ENCODE peak calls at places on chromosomes 1 and 21, in seven cellular contexts. Z is mesendoderm; N is tibial nerve; L is lower lobe of right lung; X is CD8-positive, alpha-beta memory T cell; J is right atrium auricular region; W is prostate gland. C is an unnamed sample.

GRCh38 chr21:44874240-44874496 is 678 bp upstream of the PTTG1IP start:
- DNase-seq in N (no peak), X (no peak), L (no peak), J (no peak), W (no peak), Z (no peak), C (no peak)

GRCh38 chr1:18426580-18426979 is 54.1 kb upstream of the KLHDC7A start:
- DNase-seq in N (no peak), J (no peak), W (no peak), Z (no peak), L (no peak), X (no peak), C (no peak)

GRCh38 chr1:84078108-84078823 is 65.8 kb upstream of the PRKACB start:
- DNase-seq in X (peak; percentile 3), J (no peak), W (no peak), N (no peak), Z (peak; percentile 56), L (no peak), C (no peak)

GRCh38 chr1:61539720-61540462 is 185.1 kb downstream of the TM2D1 start:
- DNase-seq in J (no peak), L (no peak), X (no peak), N (no peak), Z (no peak), W (no peak), C (no peak)

GRCh38 chr1:1777510-1777909 is 760 bp downstream of the NADK start:
- DNase-seq in L (no peak), W (no peak), Z (peak; percentile 57), X (no peak), J (peak; percentile 77), N (peak; percentile 32), C (no peak)

GRCh38 chr1:199067483-199067882 is 428.6 kb downstream of the PTPRC start:
- DNase-seq in L (no peak), N (no peak), W (no peak), Z (no peak), X (no peak), J (no peak), C (no peak)

GRCh38 chr1:92752719-92753118 is 32.2 kb downstream of the EVI5 start:
- DNase-seq in J (no peak), N (no peak), X (no peak), L (no peak), W (no peak), Z (no peak), C (no peak)

GRCh38 chr1:46394108-46394871 is at the start of gene FAAH:
- DNase-seq in N (no peak), L (peak; percentile 83), W (peak; percentile 68), X (no peak), Z (peak; percentile 85), J (no peak), C (no peak)

GRCh38 chr21:46254208-46254975 is 25.8 kb upstream of the LSS start:
- DNase-seq in Z (no peak), L (no peak), N (no peak), J (no peak), X (no peak), W (no peak), C (no peak)

GRCh38 chr1:116857092-116857491 is 52.6 kb upstream of the PTGFRN start:
- DNase-seq in J (no peak), X (no peak), W (no peak), Z (no peak), N (no peak), L (no peak), C (no peak)

GRCh38 chr1:115164484-115164883 is 75.2 kb upstream of the TSPAN2 start:
- DNase-seq in X (no peak), W (no peak), L (no peak), Z (no peak), N (no peak), J (no peak), C (no peak)

GRCh38 chr1:182629674-182630073 is 25.5 kb upstream of the RGS16 start:
- DNase-seq in N (no peak), L (no peak), Z (no peak), X (peak; percentile 42), J (no peak), W (no peak), C (no peak)

GRCh38 chr1:60068393-60069045 is 5.1 kb downstream of the C1orf87 start:
- DNase-seq in X (no peak), W (no peak), J (no peak), Z (no peak), L (no peak), N (no peak), C (no peak)

GRCh38 chr1:233010164-233010563 is 59.8 kb downstream of the NTPCR start:
- DNase-seq in X (no peak), N (no peak), W (no peak), J (no peak), L (no peak), Z (no peak), C (no peak)

GRCh38 chr1:200184196-200184595 is 156.7 kb downstream of the NR5A2 start:
- DNase-seq in N (peak; percentile 64), L (peak; percentile 94), Z (no peak), X (no peak), W (peak; percentile 43), J (peak; percentile 89), C (peak; percentile 80)

GRCh38 chr1:175210744-175211143 is 18.2 kb upstream of the KIAA0040 start:
- DNase-seq in W (no peak), N (no peak), Z (no peak), X (no peak), J (no peak), L (no peak), C (no peak)

GRCh38 chr1:161719325-161719611 is 2.1 kb upstream of the FCRLB start:
- DNase-seq in N (no peak), X (no peak), Z (no peak), J (no peak), W (no peak), L (no peak), C (no peak)

GRCh38 chr1:11611928-11612327 is 42.3 kb downstream of the FBXO2 start:
- DNase-seq in W (no peak), X (no peak), Z (no peak), L (no peak), N (no peak), J (no peak), C (no peak)

GRCh38 chr1:11616766-11617165 is 37.5 kb downstream of the FBXO2 start:
- DNase-seq in J (no peak), N (no peak), W (no peak), X (no peak), L (no peak), Z (no peak), C (no peak)

GRCh38 chr1:11615109-11615508 is 39.1 kb downstream of the FBXO2 start:
- DNase-seq in W (no peak), J (no peak), L (no peak), N (no peak), X (no peak), Z (no peak), C (no peak)

GRCh38 chr1:11610629-11611180 is 43.5 kb downstream of the FBXO2 start:
- DNase-seq in J (no peak), L (no peak), Z (no peak), X (no peak), N (no peak), W (no peak), C (no peak)

DNA sequence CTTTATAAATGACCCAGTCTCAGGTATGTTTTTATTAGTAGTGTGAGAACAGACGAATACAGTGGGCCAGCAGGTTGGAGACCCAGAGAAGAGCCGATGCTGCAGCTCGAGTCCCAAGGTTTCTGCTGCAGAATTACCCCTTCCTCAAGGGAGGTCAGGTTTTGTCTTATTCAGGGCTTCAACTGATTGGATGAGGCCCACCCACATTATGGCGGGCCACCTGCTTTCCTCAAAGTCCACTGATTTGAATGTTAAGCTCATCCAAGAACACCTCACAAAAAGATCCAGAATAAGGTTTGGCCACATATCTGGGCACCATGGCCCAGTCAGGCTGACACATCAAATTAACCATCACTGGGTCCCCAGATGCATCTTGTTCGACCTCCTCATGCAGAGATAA is 40.9 kb downstream of the FBXO2 start:
- DNase-seq in L (no peak), X (no peak), J (no peak), W (no peak), N (no peak), Z (no peak), C (no peak)
- H3K27me3 ChIP-seq in L (no peaks in the 10 kb centered on the region), X (no peaks in the 10 kb centered on the region), J (no peaks in the 10 kb centered on the region), W (no peaks in the 10 kb centered on the region), N (peaks cover 13% of the 10 kb centered on the region), Z (no peaks in the 10 kb centered on the region), C (no peaks in the 10 kb centered on the region)

DNA sequence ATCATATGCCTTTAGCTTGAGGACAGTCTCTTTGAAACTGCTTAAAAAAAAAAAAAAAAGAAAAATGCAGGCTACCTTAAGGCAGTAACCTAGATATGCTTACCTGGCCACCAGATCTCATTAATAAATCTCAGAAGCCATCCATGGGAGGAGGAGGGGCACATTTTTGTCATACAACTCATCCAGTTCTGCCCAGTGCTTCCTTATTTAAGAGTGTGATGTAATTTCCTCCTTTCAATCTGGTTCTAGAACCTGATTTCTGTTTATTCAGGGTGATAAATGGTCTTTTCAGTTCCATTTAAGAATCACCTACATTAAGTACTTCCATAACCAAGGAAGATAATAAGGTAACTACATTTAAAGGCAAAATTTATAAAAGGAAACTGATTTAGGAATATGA is 6.1 kb downstream of the ERRFI1 start:
- DNase-seq in X (no peak), W (peak; percentile 69), Z (peak; percentile 71), N (no peak), L (no peak), J (peak; percentile 52), C (no peak)
- H3K4me1 ChIP-seq in X (peaks cover under 1% of the 10 kb centered on the region), W (peaks cover 28% of the 10 kb centered on the region), Z (peaks cover 11% of the 10 kb centered on the region), N (peaks cover 31% of the 10 kb centered on the region), L (peaks cover 77% of the 10 kb centered on the region), J (peaks cover 47% of the 10 kb centered on the region), C (no peaks in the 10 kb centered on the region)

DNA sequence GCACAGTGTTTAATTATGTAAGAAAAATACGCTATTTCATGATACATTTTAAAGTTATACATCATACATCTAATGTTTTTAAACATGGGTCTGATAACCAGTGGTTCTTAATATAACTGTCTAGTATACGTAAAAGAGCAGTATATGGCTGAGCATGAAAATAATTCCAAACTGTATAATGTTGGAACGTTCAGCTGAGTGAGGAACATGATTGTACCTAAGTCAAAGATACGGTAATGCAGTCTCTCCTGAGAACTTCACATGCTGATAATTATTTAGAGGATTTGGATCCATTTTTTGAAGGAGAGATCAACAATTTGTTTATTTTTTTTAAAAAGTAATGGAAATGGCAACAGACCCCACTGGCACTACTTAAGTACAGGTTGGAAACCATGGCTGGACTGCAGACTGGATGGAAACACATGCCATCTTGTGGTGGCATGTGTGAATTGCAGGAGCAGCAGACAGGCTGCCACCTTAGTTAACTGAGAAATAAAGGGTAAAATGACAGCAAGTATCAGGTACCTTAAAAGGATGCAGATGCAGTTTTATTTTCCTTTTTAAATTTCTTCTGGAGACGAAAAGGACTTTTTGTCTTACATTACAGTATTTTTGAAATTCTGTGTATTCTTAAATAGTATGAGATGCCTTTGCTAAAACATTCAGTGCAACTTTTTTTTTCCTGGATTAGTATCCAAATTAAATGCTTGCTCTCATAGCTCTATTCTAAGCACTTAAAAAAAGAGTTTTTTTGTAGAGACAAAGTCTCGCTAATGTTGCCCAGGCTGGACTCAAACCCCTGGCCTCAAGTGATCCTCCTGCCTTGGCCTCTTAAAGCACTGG is 73.8 kb downstream of the MTR start:
- DNase-seq in J (no peak), Z (peak; percentile 77), X (no peak), N (no peak), W (no peak), L (no peak), C (no peak)
- H3K27me3 ChIP-seq in J (no peaks in the 10 kb centered on the region), Z (no peaks in the 10 kb centered on the region), X (no peaks in the 10 kb centered on the region), N (no peaks in the 10 kb centered on the region), W (no peaks in the 10 kb centered on the region), L (no peaks in the 10 kb centered on the region), C (no peaks in the 10 kb centered on the region)

DNA sequence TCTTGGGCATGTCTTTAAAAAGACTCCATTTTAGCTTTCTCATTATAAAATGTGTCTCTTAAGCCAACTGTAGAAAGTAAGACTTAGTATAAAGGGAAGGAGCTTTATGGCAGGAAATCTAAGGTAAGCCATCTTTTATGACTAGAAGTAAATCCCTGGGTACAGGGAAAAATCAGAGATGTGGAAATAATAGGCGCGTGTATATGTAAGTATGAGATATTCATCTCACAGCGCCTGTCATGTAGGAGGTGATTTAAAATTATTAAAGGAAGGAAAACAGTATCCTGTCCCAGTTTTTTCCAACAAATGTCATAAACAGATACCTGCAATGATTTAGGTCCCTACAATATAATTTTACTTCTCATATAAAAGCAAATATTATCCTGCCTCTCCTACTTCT is 35.0 kb upstream of the IRF2BP2 start:
- DNase-seq in L (no peak), N (no peak), Z (no peak), J (no peak), W (no peak), X (no peak), C (no peak)
- H3K4me1 ChIP-seq in L (peaks cover 17% of the 10 kb centered on the region), N (no peaks in the 10 kb centered on the region), Z (no peaks in the 10 kb centered on the region), J (no peaks in the 10 kb centered on the region), W (no peaks in the 10 kb centered on the region), X (no peaks in the 10 kb centered on the region), C (no peaks in the 10 kb centered on the region)